ENCODE peak calls at places on chromosome 17, in four cellular contexts. L is A549, I is IMR-90, A is HepG2. R is an unnamed sample.

GRCh38 chr17:77085916-77086432 is 54.8 kb upstream of the SEC14L1 start:
- DNase-seq in L (no peak), I (no peak), A (no peak), R (no peak)

GRCh38 chr17:10327640-10328039 is 45.2 kb downstream of the MYH13 start:
- DNase-seq in L (peak; percentile 89), I (peak; percentile 73), A (peak; percentile 64), R (peak; percentile 70)

GRCh38 chr17:7852262-7852670 is 2.6 kb upstream of the TMEM88 start:
- DNase-seq in L (no peak), I (no peak), A (no peak), R (no peak)

GRCh38 chr17:80840011-80840410 is 151.6 kb upstream of the CHMP6 start:
- DNase-seq in L (no peak), I (no peak), A (no peak), R (no peak)

GRCh38 chr17:40304464-40304863 is 4.5 kb upstream of the RARA start:
- DNase-seq in L (no peak), I (peak; percentile 87), A (no peak), R (no peak)

GRCh38 chr17:50831430-50832064 is 3.8 kb upstream of the WFIKKN2 start:
- DNase-seq in L (no peak), I (no peak), A (no peak), R (peak; percentile 72)

GRCh38 chr17:68497885-68498319 is 14.3 kb upstream of the PRKAR1A start:
- DNase-seq in L (no peak), I (no peak), A (no peak), R (no peak)

GRCh38 chr17:3598078-3598477 is 11.1 kb downstream of the TRPV1 start:
- DNase-seq in L (no peak), I (no peak), A (no peak), R (no peak)

GRCh38 chr17:48030531-48030930 is 7.1 kb downstream of the COPZ2 start:
- DNase-seq in L (no peak), I (no peak), A (no peak), R (no peak)

GRCh38 chr17:76051571-76051970 is 20.7 kb downstream of the SRP68 start:
- DNase-seq in L (no peak), I (no peak), A (no peak), R (no peak)

GRCh38 chr17:45948498-45948880 is 50.6 kb upstream of the STH start:
- DNase-seq in L (no peak), I (no peak), A (no peak), R (no peak)

GRCh38 chr17:28364665-28365363 is at the start of gene SEBOX:
- DNase-seq in L (no peak), I (no peak), A (no peak), R (no peak)
- TF ChIP-seq POLR2A in L (no peak), I (no peak), A (no peak), R (peak; percentile 21)

DNA sequence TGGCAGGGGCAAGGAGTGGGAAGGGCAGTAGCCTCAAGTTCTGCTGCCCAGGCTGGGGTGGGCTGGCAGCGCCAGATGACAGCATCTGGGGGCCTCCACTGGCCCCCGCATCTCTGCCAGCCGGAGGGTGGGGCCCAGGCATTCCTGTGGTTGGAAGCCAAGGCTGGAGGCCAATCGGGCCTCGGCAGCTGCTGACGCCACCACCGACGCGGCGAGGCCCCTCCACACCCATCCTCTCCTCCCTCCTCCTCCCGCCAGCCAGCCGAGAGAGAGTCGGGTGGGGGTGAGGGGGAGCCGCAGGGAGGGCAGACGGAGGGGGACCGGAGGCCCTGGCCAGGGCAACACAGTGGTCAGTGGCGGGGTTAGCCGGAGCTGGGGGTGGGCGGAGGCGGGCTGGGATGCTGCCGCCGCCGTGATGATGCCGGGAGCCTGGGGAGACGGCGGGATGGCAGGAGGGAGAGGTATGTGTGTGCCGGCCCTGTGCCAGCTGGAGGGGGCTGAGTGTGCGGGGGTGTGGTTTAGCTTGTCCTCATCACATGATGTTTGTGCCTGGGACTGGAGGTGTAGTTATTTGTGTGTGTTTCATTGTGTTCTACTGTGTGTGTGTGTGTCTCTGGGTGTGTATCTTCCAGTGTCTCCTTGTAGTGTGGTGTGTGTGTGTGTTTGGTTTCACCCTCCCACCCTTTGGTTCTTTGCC is 36.6 kb downstream of the ARHGAP23 start:
- DNase-seq in L (peak; percentile 81), I (peak; percentile 94), A (no peak), R (peak; percentile 89)
- TF ChIP-seq MAZ in L (no peak), I (peak; percentile 98), A (no peak), R (no peak)

DNA sequence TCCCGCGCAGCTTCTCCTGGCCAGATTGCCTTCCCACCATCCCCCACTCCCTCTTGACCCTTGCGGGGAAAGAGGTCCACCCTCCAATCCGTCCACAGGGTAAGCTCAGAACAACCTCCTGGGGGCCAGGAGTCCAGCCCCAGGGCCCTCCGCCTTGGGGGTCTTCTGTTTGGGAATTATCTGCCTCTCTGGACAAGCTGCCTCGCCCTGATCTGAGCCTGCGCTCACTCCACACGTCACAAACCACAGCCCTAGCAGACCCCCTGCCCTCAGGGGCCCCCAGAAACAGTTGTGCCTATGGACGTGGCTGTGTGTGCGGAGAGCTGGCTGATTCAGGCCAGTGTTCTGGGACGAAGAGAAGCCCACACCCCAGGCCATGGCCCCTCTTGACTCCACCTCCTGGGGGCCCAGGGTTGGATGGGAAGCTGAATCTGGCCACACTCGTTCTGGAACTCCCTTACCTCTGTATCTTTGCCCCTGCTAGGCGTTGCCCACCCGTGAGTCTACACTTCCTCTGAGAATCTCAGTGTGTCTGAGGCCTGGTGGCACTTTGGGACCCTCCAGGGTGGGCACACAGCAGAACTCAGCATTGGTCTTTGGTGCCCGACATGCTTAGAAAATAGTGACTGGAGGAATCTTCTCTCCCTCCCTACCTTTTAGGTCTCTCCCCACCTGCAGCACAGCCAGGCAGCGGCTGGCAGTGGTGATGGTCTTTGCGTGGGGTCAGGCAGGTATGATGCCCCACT is 119.9 kb upstream of the SMURF2 start:
- DNase-seq in L (no peak), I (no peak), A (no peak), R (no peak)
- H3K4me3 ChIP-seq in L (peak overlapping the region; percentile 51), I (no peak overlapping the region), A (no peak overlapping the region), R (no peak overlapping the region)

DNA sequence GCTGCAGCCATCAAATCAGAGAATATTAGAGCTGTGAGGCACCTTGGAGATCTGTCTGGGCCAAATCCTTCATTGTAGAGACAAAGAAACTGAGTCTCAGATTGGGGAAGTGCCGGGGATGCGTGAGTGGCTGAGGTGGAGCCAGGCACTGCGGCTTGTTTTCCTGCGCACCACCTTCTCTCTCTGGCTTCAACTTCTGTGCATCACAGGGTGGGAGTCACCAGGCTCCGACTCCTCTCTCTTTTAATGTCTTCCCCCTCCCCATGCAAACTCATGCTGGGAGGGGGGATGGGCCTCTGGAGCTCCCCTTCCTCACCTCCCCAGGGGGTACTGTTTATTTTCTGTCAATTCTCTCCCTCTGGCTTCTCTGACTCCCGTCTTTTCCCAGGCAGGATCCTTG is 8.7 kb upstream of the ETV4 start:
- DNase-seq in L (no peak), I (no peak), A (no peak), R (no peak)
- TF ChIP-seq POLR2A in L (no peak), I (no peak), A (no peak), R (no peak)

DNA sequence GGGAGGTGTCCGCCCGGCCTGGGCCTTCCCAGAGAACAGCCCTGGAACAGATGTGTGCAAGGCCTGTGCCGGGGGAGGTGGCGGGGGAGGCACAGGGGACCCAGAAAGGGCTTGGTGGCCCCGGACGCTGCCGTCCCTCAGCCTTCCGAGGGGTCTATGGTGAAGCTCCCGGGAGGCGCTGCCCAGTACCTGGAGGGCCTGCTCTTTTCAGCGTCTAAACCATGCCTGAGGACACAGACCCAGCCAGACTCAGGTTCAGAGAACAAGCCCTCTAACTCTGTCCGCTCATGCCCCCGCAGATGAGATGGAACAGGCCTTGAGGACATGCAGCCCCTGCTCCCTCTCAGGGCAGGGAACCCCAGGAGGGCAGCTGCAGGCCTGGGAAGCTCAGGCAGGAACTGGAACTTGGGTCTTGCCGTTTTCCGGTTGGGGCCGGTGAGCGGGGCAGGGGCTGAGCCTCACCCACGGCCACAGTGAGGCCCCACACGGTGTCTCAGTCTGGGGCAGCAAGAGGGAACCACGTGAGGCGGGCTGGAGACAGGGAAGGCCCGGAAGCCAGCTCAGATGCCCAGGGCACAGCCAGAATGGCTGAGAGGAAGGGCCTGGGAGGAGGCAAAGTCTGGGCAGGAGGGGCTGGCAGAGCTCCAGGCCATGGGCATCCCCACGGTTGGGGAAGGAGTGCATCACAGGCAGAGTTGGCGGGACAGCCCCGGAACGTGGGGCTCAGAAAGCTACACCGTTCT is 12.5 kb downstream of the SLC16A3 start:
- DNase-seq in L (no peak), I (peak; percentile 36), A (peak; percentile 78), R (no peak)
- TF ChIP-seq MAZ in L (no peak), I (no peak), A (no peak), R (no peak)

DNA sequence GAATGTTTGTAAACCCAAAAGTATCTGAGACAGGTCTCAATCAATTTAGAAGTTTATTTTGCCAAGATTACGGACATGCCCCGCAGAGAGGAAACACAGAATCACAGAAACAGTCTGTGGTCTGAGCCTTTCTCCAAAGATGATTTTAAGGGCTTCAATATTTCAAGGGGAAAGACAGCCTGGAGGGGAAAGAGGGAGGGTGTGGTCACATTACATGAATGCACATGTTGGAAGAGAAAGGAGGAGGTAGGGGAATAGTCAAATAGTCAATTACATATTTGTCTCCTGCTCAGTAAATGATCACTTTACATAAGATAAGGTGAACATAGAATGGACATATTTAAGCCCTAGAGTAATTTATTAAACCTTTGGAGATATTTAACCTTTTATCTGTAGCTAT is 12.3 kb downstream of the UNC45B start:
- DNase-seq in L (no peak), I (no peak), A (no peak), R (no peak)
- H3K4me3 ChIP-seq in L (no peak overlapping the region), I (no peak overlapping the region), A (no peak overlapping the region), R (no peak overlapping the region)

DNA sequence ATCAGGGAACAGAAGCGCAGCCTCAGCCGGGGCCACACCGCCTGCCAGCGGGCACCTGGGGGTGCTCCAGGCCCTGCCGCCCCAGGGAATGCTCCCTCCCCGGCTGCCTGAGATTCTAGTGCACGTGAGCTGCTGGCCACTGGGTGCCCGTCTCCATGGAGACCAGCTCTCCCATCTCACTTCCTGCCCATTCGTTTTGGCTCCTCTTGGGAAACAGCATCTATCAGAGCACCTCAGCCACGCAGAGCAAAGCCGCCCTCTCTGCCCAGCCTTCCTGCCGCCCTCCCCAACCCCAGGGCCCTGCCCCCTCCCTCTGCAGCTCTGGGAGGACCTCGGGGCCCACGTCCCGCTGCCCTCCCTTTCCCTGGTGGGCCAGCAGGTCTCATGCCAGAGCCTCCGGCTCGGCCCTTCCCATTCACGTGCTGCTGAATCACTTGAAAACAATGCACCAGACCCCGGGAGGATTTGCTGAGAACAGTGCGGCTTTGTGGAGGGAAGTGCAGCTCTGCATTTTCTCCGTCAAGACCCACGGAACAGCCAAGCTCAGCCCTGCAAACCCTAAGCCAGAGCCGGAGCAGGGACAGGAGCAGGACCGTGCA is 19.4 kb downstream of the CEP295NL start:
- DNase-seq in L (peak; percentile 98), I (peak; percentile 97), A (peak; percentile 89), R (no peak)
- TF ChIP-seq POLR2A in L (no peak), I (peak; percentile 49), A (no peak), R (no peak)

GRCh38 chr17:78116411-78116810 is 12.1 kb downstream of the TMC6 start:
- DNase-seq in L (no peak), I (no peak), A (no peak), R (no peak)

GRCh38 chr17:78118801-78119241 is 9.7 kb downstream of the TMC6 start:
- DNase-seq in L (no peak), I (no peak), A (no peak), R (no peak)

GRCh38 chr17:78113804-78114785 is 14.5 kb downstream of the TMC6 start:
- DNase-seq in L (no peak), I (no peak), A (no peak), R (no peak)

GRCh38 chr17:78114831-78115723 is 13.5 kb downstream of the TMC6 start:
- DNase-seq in L (no peak), I (no peak), A (no peak), R (peak; percentile 2)

GRCh38 chr17:78117027-78117981 is 11.3 kb downstream of the TMC6 start:
- DNase-seq in L (no peak), I (no peak), A (no peak), R (peak; percentile 21)
- TF ChIP-seq MAZ in L (no peak), I (no peak), A (no peak), R (no peak)